ENCODE peak calls at places on chromosomes 5 and 9, in seven cellular contexts. C is upper lobe of right lung; B is activated CD4-positive, alpha-beta T cell treated with anti-CD3 and anti-CD28 coated beads, Interleukin-2, amount 50 U/mL, for 4 hours; O is activated CD8-positive, alpha-beta memory T cell treated with anti-CD3 and anti-CD28 coated beads, Interleukin-2, amount 50 U/mL, for 48 hours; V is COR-L47; A is stimulated activated naive B cell treated with anti-CD40 and anti-IgM and Interleukin-4, amounts not matched to agents 10 μg/mL and 1 μg/mL and 100 μg/mL, for 72 hours; N is left colon. K is an unnamed sample.

GRCh38 chr5:21593261-21593660 is 1259.9 kb downstream of the CDH12 start:
- DNase-seq in A (no peak), N (no peak), O (no peak), V (no peak), C (no peak), B (no peak), K (no peak)

GRCh38 chr5:92779536-92779935 is 801.5 kb downstream of the NR2F1-AS1 start:
- DNase-seq in O (no peak), V (no peak), B (no peak), N (no peak), C (no peak), A (no peak), K (no peak)

GRCh38 chr9:93058357-93059096 is at the start of gene SUSD3:
- DNase-seq in N (peak; percentile 81), B (peak; percentile 57), C (peak; percentile 86), O (peak; percentile 85), V (no peak), A (peak; percentile 75), K (no peak)

GRCh38 chr5:102670224-102670836 is 84.8 kb upstream of the PAM start:
- DNase-seq in B (no peak), V (no peak), N (no peak), O (no peak), A (no peak), C (no peak), K (no peak)

GRCh38 chr5:118687085-118687484 is 301.3 kb downstream of the DTWD2 start:
- DNase-seq in O (no peak), N (no peak), C (no peak), B (no peak), A (no peak), V (no peak), K (no peak)

GRCh38 chr9:102974530-102974929 is 20.6 kb upstream of the CYLC2 start:
- DNase-seq in A (no peak), B (no peak), N (no peak), O (no peak), C (no peak), V (no peak), K (no peak)

GRCh38 chr9:137310190-137311052 is 8.3 kb upstream of the NRARP start:
- DNase-seq in O (no peak), V (no peak), C (no peak), A (no peak), B (no peak), N (peak; percentile 75), K (no peak)

GRCh38 chr5:169356811-169357210 is 55.9 kb upstream of the SLIT3 start:
- DNase-seq in B (no peak), A (no peak), N (no peak), V (no peak), C (no peak), O (no peak), K (no peak)

GRCh38 chr5:133396187-133396621 is 216.1 kb downstream of the FSTL4 start:
- DNase-seq in V (no peak), O (peak; percentile 44), N (no peak), A (no peak), C (no peak), B (no peak), K (no peak)

GRCh38 chr5:138068742-138069375 is 15.0 kb upstream of the WNT8A start:
- DNase-seq in A (peak; percentile 40), C (peak; percentile 86), O (peak; percentile 87), N (peak; percentile 87), B (peak; percentile 71), V (peak; percentile 69), K (no peak)

GRCh38 chr9:8648271-8648670 is 848.7 kb upstream of the DMAC1 start:
- DNase-seq in V (no peak), B (no peak), C (no peak), N (no peak), A (no peak), O (no peak), K (no peak)

GRCh38 chr5:150497989-150498317 is 10.0 kb upstream of the NDST1 start:
- DNase-seq in C (no peak), N (no peak), A (no peak), B (no peak), V (no peak), O (no peak), K (no peak)